ENCODE peak calls at places on chromosomes 12 and 14, in five cellular contexts. F is cardiac muscle cell, L is ovary, R is heart left ventricle, G is endothelial cell of umbilical vein. Y is an unnamed sample. For H3K4me1, the result is how much of the 10 kb centered on the place peaks cover.

GRCh38 chr12:111605931-111606625 is 7.0 kb upstream of the ATXN2 start:
- DNase-seq in R (no peak), L (no peak), G (no peak), F (no peak), Y (no peak)

GRCh38 chr14:29805415-29806123 is 122.1 kb downstream of the PRKD1 start:
- DNase-seq in L (peak), G (peak), R (peak), F (no peak), Y (peak)

GRCh38 chr12:27193106-27193505 is 51.0 kb upstream of the STK38L start:
- DNase-seq in L (no peak), R (no peak), G (no peak), F (no peak), Y (no peak)

GRCh38 chr12:90611048-90611447 is 343.9 kb downstream of the CCER1 start:
- DNase-seq in G (no peak), F (no peak), R (no peak), L (no peak), Y (no peak)

GRCh38 chr12:88113871-88114270 is 28.0 kb downstream of the CEP290 start:
- DNase-seq in R (no peak), F (no peak), L (no peak), G (no peak), Y (no peak)

GRCh38 chr14:64423987-64424386 is 35.8 kb downstream of the MTHFD1 start:
- DNase-seq in F (no peak), L (no peak), G (no peak), R (no peak), Y (no peak)

GRCh38 chr12:37666069-37666781 is 650.3 kb upstream of the ALG10B start:
- DNase-seq in G (no peak), R (no peak), F (no peak), L (no peak), Y (no peak)

GRCh38 chr14:83006071-83006670 is 1472.5 kb upstream of the SEL1L start:
- DNase-seq in F (peak), L (no peak), G (no peak), R (no peak), Y (no peak)

GRCh38 chr14:99879401-99880295 is 86.4 kb downstream of the EML1 start:
- DNase-seq in L (no peak), G (no peak), F (no peak), R (no peak), Y (no peak)

GRCh38 chr12:6606331-6607131 is 648 bp downstream of the CHD4 start:
- DNase-seq in F (peak), L (peak), R (peak), G (peak), Y (peak)

GRCh38 chr12:117489671-117490070 is 128.2 kb upstream of the NOS1 start:
- DNase-seq in R (no peak), G (no peak), F (no peak), L (no peak), Y (no peak)

GRCh38 chr14:67428501-67429031 is 16.6 kb upstream of the PLEK2 start:
- DNase-seq in F (peak), G (no peak), L (no peak), R (no peak), Y (no peak)

GRCh38 chr12:128643106-128643651 is 180.6 kb downstream of the SLC15A4 start:
- DNase-seq in R (no peak), G (no peak), L (peak), F (no peak), Y (no peak)

GRCh38 chr12:99413751-99414150 is 233.8 kb upstream of the GARIN6 start:
- DNase-seq in G (no peak), R (no peak), F (no peak), L (no peak), Y (no peak)

GRCh38 chr14:65594153-65594881 is 181.8 kb downstream of the FUT8 start:
- DNase-seq in L (no peak), R (no peak), G (no peak), F (no peak), Y (no peak)

GRCh38 chr12:123107926-123108681 is 42.8 kb downstream of the PITPNM2 start:
- DNase-seq in R (no peak), L (no peak), F (no peak), G (no peak), Y (no peak)

GRCh38 chr12:123102781-123103503 is 47.9 kb downstream of the PITPNM2 start:
- DNase-seq in R (no peak), G (no peak), F (no peak), L (no peak), Y (no peak)

GRCh38 chr12:123106640-123107359 is 44.1 kb downstream of the PITPNM2 start:
- DNase-seq in F (no peak), G (peak), L (no peak), R (peak), Y (no peak)

GRCh38 chr12:123104809-123105208 is 46.1 kb downstream of the PITPNM2 start:
- DNase-seq in G (no peak), F (no peak), R (no peak), L (no peak), Y (no peak)

GRCh38 chr12:123105427-123105826 is 45.5 kb downstream of the PITPNM2 start:
- DNase-seq in R (peak), L (no peak), F (no peak), G (peak), Y (no peak)
- H3K27ac ChIP-seq in R (peak), L (no peak), F (no peak), G (peak), Y (peak)

GRCh38 chr14:22843123-22843925 is 6.9 kb downstream of the MMP14 start:
- DNase-seq in F (no peak), R (no peak), L (no peak), G (no peak), Y (no peak)

GRCh38 chr14:22839159-22839779 is 2.9 kb downstream of the MMP14 start:
- DNase-seq in G (no peak), L (no peak), F (no peak), R (no peak), Y (no peak)

GRCh38 chr14:22841769-22842168 is 5.4 kb downstream of the MMP14 start:
- DNase-seq in L (no peak), R (no peak), F (no peak), G (no peak), Y (no peak)

GRCh38 chr14:22842211-22843122 is 6.1 kb downstream of the MMP14 start:
- DNase-seq in F (no peak), R (no peak), G (no peak), L (no peak), Y (no peak)

DNA sequence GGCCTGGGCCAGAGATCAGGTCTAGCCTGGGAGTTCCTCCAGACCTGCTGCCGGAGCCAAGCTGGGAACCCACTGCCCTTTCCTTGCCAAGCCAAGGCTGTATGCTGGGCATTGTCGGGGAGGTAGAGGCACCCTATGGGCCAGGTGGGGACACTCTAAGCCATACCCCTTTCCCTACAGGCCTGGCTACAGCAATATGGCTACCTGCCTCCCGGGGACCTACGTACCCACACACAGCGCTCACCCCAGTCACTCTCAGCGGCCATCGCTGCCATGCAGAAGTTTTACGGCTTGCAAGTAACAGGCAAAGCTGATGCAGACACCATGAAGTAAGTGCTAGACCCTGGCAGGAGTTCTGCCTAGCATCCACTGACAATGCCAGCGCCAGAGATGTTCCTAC is 4.9 kb downstream of the MMP14 start:
- DNase-seq in G (no peak), F (no peak), R (no peak), L (no peak), Y (no peak)
- H3K4me1 ChIP-seq in G (under half), F (under half), R (under half), L (under half), Y (under half)

GRCh38 chr14:93099643-93100042 is 16.1 kb downstream of the ITPK1 start:
- DNase-seq in G (no peak), R (no peak), L (no peak), F (no peak), Y (no peak)
- H3K27ac ChIP-seq in G (no peak), R (no peak), L (no peak), F (no peak), Y (peak)

GRCh38 chr12:47226199-47226598 is 146.4 kb upstream of the AMIGO2 start:
- DNase-seq in L (no peak), G (no peak), F (no peak), R (no peak), Y (no peak)
- H3K4me1 ChIP-seq in L (under half), G (under half), F (under half), R (under half), Y (under half)

Y was measured in right atrium auricular region.